ENCODE peak calls at places on chromosome 1, in five cellular contexts. G is left lung, R is Panc1, P is neural progenitor cell, Q is aorta. N is an unnamed sample. For H3K4me1, the result is how much of the 10 kb centered on the place peaks cover.

GRCh38 chr1:203038217-203038741 is 12.0 kb downstream of the PPFIA4 start:
- DNase-seq in G (no peak), R (no peak), P (no peak), Q (peak), N (peak)

GRCh38 chr1:16006552-16007485 is 2.8 kb downstream of the SRARP start:
- DNase-seq in G (no peak), R (no peak), P (no peak), Q (peak), N (no peak)

GRCh38 chr1:241742084-241742483 is 90.0 kb downstream of the WDR64 start:
- DNase-seq in G (no peak), R (no peak), P (no peak), Q (no peak), N (no peak)

GRCh38 chr1:218589487-218589886 is 244.4 kb downstream of the TGFB2 start:
- DNase-seq in G (no peak), R (no peak), P (no peak), Q (no peak), N (no peak)

GRCh38 chr1:54310439-54311328 is 95.5 kb downstream of the SSBP3 start:
- DNase-seq in G (no peak), R (no peak), P (peak), Q (no peak), N (peak)

GRCh38 chr1:216034506-216034905 is 388.7 kb downstream of the USH2A start:
- DNase-seq in G (no peak), R (no peak), P (peak), Q (no peak), N (no peak)

GRCh38 chr1:15847893-15848142 is 311 bp downstream of the SPEN start:
- DNase-seq in G (no peak), R (no peak), P (no peak), Q (no peak), N (no peak)

GRCh38 chr1:147264158-147264768 is 21.8 kb downstream of the CHD1L start:
- DNase-seq in G (no peak), R (no peak), P (no peak), Q (no peak), N (no peak)

GRCh38 chr1:80367058-80367457 is 1360.5 kb upstream of the ADGRL4 start:
- DNase-seq in G (no peak), R (no peak), P (no peak), Q (no peak), N (no peak)

GRCh38 chr1:230684146-230684545 is 29.8 kb downstream of the AGT start:
- DNase-seq in G (no peak), R (no peak), P (no peak), Q (no peak), N (no peak)

GRCh38 chr1:230681599-230681998 is 32.3 kb downstream of the AGT start:
- DNase-seq in G (no peak), R (peak), P (no peak), Q (no peak), N (no peak)

GRCh38 chr1:230682882-230683610 is 30.9 kb downstream of the AGT start:
- DNase-seq in G (no peak), R (no peak), P (no peak), Q (no peak), N (no peak)

GRCh38 chr1:230680300-230681025 is 33.5 kb downstream of the AGT start:
- DNase-seq in G (no peak), R (no peak), P (no peak), Q (no peak), N (no peak)

DNA sequence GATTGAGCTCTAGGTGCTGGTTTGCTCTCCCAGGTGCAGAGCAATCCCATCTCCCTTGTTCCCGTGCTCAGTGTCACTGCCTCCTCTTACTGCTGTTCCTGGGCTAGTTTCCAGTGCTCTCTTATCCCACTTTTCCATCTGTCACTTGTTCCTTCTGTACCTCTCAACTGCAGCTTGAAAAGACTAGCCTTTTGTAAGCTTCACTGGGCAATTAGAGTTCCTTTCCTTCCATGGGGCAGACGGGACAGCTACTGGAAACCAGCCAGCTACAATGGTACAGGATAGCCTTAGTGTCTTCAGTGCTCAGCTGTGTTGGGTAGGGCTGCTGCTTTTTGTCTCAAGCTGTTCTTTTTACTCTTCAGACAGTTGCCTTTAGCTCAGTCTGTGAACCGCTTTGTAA is 31.6 kb downstream of the AGT start:
- DNase-seq in G (no peak), R (no peak), P (no peak), Q (no peak), N (no peak)
- H3K27ac ChIP-seq in G (no peak), R (no peak), P (no peak), Q (no peak), N (peak)

GRCh38 chr1:223715710-223716103 is 3.4 kb downstream of the CAPN2 start:
- DNase-seq in G (no peak), R (no peak), P (no peak), Q (no peak), N (no peak)
- H3K4me3 ChIP-seq in G (peak), R (peak), P (no peak), Q (no peak), N (no peak)

GRCh38 chr1:158028956-158029355 is 35.5 kb downstream of the KIRREL1 start:
- DNase-seq in G (no peak), R (no peak), P (no peak), Q (no peak), N (no peak)
- H3K4me1 ChIP-seq in G (under half), R (half or more), P (under half), Q (under half), N (under half)

GRCh38 chr1:44276901-44277300 is 63.6 kb downstream of the DMAP1 start:
- DNase-seq in G (no peak), R (no peak), P (no peak), Q (no peak), N (no peak)

GRCh38 chr1:44273560-44274292 is 60.5 kb downstream of the DMAP1 start:
- DNase-seq in G (no peak), R (no peak), P (no peak), Q (no peak), N (no peak)

GRCh38 chr1:44270666-44271628 is 57.7 kb downstream of the DMAP1 start:
- DNase-seq in G (no peak), R (no peak), P (no peak), Q (no peak), N (no peak)

GRCh38 chr1:44271646-44272045 is 58.4 kb downstream of the DMAP1 start:
- DNase-seq in G (no peak), R (no peak), P (no peak), Q (no peak), N (no peak)

DNA sequence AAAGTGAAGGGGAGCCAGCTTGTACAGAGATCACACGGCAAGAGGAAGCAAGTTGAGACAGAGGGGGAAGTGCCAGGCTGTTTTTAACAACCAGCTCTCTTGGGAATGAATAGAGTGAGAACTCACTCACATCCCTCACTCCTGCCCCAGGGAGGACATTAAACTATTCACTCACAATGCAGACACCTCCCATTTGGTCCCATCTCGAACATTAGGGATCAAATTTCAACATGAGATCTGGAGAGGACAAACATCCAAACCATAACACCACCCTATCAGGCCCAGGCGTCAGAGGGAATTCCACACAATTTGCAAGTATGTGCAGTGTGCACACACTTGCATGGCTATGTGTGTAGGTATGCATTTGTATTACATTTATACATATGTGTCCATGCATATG is 62.7 kb downstream of the DMAP1 start:
- DNase-seq in G (no peak), R (no peak), P (no peak), Q (no peak), N (no peak)
- H3K27ac ChIP-seq in G (no peak), R (no peak), P (no peak), Q (no peak), N (peak)

GRCh38 chr1:228377664-228378452 is 28.8 kb downstream of the TRIM11 start:
- DNase-seq in G (no peak), R (no peak), P (no peak), Q (peak), N (no peak)
- H3K4me3 ChIP-seq in G (peak), R (peak), P (peak), Q (no peak), N (no peak)

GRCh38 chr1:8142955-8143629 is 117.0 kb upstream of the ERRFI1 start:
- DNase-seq in G (no peak), R (no peak), P (no peak), Q (no peak), N (no peak)
- H3K4me1 ChIP-seq in G (under half), R (under half), P (under half), Q (under half), N (under half)

GRCh38 chr1:173431663-173432045 is 45.5 kb upstream of the PRDX6 start:
- DNase-seq in G (no peak), R (no peak), P (no peak), Q (no peak), N (no peak)

GRCh38 chr1:173429517-173430477 is 47.3 kb upstream of the PRDX6 start:
- DNase-seq in G (peak), R (no peak), P (peak), Q (peak), N (peak)

GRCh38 chr1:173433927-173434326 is 43.2 kb upstream of the PRDX6 start:
- DNase-seq in G (no peak), R (no peak), P (no peak), Q (no peak), N (no peak)

GRCh38 chr1:173432331-173432730 is 44.8 kb upstream of the PRDX6 start:
- DNase-seq in G (no peak), R (no peak), P (no peak), Q (no peak), N (no peak)

DNA sequence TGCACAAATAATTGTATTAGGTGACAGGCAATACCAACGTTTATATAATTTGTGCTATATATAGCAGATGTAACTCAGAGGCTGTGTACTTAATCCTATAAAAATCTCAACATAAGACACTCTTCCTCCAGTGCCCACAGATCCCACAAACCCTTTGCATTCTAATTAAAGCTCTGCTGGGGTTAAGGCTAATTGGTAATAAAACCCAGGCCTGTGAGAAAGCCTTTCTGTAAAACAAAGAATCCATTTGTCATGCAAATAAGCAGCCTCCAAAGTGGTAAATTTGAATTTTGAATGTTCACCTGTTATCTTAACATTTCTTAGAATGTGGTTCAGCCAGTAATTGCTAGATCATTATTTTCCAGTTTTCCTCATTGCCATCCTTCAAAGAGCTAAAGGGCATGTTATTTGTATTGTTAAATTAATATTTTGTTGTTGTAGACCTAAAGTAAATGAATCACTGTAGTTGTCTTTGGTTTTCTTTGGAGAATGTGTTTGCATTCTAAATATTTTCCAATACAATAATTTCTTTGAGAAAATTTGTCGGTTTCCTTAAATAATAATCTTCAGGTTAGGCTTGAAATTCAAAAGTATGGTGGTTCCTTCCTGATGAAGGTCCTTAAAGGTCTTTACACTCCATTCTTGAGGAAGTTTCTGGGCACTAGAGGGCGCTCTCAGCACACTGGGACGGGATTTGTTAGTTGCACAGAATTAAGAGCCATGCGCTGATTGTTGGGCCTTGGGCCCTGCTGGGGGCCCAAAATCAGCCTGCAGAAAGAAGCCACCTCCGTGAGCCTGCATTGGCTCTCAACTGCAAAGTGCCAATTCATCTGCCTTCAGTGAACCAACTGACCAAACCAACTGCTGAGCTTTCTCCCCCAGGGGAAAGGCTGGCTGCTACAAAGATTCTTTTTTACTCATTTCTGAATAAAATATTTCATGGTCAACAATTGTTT is 46.1 kb upstream of the PRDX6 start:
- DNase-seq in G (peak), R (peak), P (peak), Q (peak), N (peak)
- H3K27ac ChIP-seq in G (peak), R (no peak), P (peak), Q (no peak), N (peak)

GRCh38 chr1:181103404-181103803 is 14.9 kb downstream of the IER5 start:
- DNase-seq in G (no peak), R (no peak), P (no peak), Q (no peak), N (no peak)
- H3K4me3 ChIP-seq in G (no peak), R (no peak), P (no peak), Q (no peak), N (no peak)

GRCh38 chr1:164654200-164654599 is 95.2 kb downstream of the PBX1 start:
- DNase-seq in G (no peak), R (no peak), P (no peak), Q (no peak), N (no peak)

GRCh38 chr1:164649146-164649545 is 90.2 kb downstream of the PBX1 start:
- DNase-seq in G (no peak), R (no peak), P (no peak), Q (no peak), N (no peak)

GRCh38 chr1:164651378-164651951 is 92.5 kb downstream of the PBX1 start:
- DNase-seq in G (no peak), R (no peak), P (no peak), Q (no peak), N (no peak)

GRCh38 chr1:164648211-164649080 is 89.5 kb downstream of the PBX1 start:
- DNase-seq in G (no peak), R (no peak), P (no peak), Q (no peak), N (no peak)

DNA sequence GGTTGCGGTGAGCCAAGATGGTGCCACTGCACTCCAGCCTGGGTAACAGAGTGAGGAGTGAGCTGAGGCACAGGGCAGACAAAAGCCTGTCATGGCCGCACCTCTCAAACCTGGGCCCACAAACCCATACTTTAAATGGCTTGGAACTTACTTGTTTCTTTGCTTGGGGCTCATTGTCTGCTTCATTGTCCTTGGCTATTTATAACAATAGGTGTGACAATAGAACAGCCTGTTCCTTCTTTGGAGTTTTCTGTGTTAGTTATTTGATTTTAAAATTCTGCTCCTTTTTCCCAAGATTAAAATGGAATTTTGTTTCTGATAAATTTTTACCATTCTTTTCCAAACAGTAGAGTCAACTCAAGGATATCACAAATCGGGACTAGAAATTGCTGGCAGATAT is 94.7 kb downstream of the PBX1 start:
- DNase-seq in G (no peak), R (no peak), P (no peak), Q (no peak), N (no peak)
- H3K4me1 ChIP-seq in G (under half), R (under half), P (under half), Q (under half), N (under half)